ENCODE peak calls at places on chromosome 4, in ten cellular contexts. G is A549, X is tibial nerve, Y is GM12878, I is transverse colon, R is stomach, J is K562, D is sigmoid colon, V is ovary, T is suprapubic skin. L is an unnamed sample.

GRCh38 chr4:122195718-122196117 is 43.6 kb downstream of the BLTP1 start:
- DNase-seq in G (no peak), X (no peak), Y (no peak), I (no peak), R (no peak), J (no peak), D (no peak), V (no peak), T (no peak), L (no peak)

GRCh38 chr4:98399915-98400314 is 138.7 kb downstream of the RAP1GDS1 start:
- DNase-seq in G (no peak), X (no peak), Y (no peak), I (no peak), R (no peak), J (no peak), D (no peak), V (no peak), T (no peak), L (no peak)

GRCh38 chr4:140271553-140271952 is 101.9 kb upstream of the SCOC start:
- DNase-seq in G (no peak), X (no peak), Y (no peak), I (no peak), R (no peak), J (no peak), D (no peak), V (no peak), T (no peak), L (no peak)

GRCh38 chr4:163167333-163167626 is 590 bp upstream of the NAF1 start:
- DNase-seq in G (peak; percentile 34), X (peak; percentile 6), Y (no peak), I (no peak), R (no peak), J (no peak), D (no peak), V (no peak), T (no peak), L (no peak)

GRCh38 chr4:76246025-76246424 is 5.5 kb upstream of the FAM47E start:
- DNase-seq in G (no peak), X (no peak), Y (no peak), I (no peak), R (no peak), J (no peak), D (no peak), V (no peak), T (no peak), L (no peak)

GRCh38 chr4:71773004-71773403 is 10.9 kb downstream of the GC start:
- DNase-seq in G (no peak), X (no peak), Y (no peak), I (no peak), R (no peak), J (no peak), D (no peak), V (no peak), T (no peak), L (no peak)

GRCh38 chr4:24150021-24150420 is 260.2 kb upstream of the PPARGC1A start:
- DNase-seq in G (no peak), X (no peak), Y (no peak), I (no peak), R (no peak), J (no peak), D (no peak), V (no peak), T (no peak), L (no peak)

GRCh38 chr4:111400736-111401135 is 744.5 kb upstream of the FAM241A start:
- DNase-seq in G (no peak), X (peak; percentile 13), Y (no peak), I (no peak), R (no peak), J (no peak), D (no peak), V (no peak), T (no peak), L (no peak)

GRCh38 chr4:140071806-140072205 is 82.2 kb downstream of the MAML3 start:
- DNase-seq in G (no peak), X (peak; percentile 43), Y (peak; percentile 35), I (peak; percentile 33), R (no peak), J (no peak), D (no peak), V (no peak), T (no peak), L (no peak)

GRCh38 chr4:76354517-76355473 is 48.3 kb downstream of the STBD1 start:
- DNase-seq in G (no peak), X (no peak), Y (no peak), I (peak; percentile 11), R (no peak), J (no peak), D (no peak), V (no peak), T (no peak), L (no peak)

GRCh38 chr4:100736651-100737450 is 219.0 kb upstream of the EMCN start:
- DNase-seq in G (peak; percentile 26), X (peak; percentile 15), Y (no peak), I (no peak), R (no peak), J (no peak), D (no peak), V (no peak), T (no peak), L (no peak)

GRCh38 chr4:113064244-113064643 is 14.8 kb downstream of the ANK2 start:
- DNase-seq in G (no peak), X (no peak), Y (no peak), I (no peak), R (no peak), J (no peak), D (no peak), V (no peak), T (no peak), L (no peak)

GRCh38 chr4:56049428-56050212 is 100.9 kb downstream of the CEP135 start:
- DNase-seq in G (peak; percentile 17), X (no peak), Y (no peak), I (peak; percentile 32), R (no peak), J (peak; percentile 16), D (no peak), V (peak; percentile 40), T (no peak), L (peak; percentile 20)

GRCh38 chr4:25448379-25449109 is 71.5 kb downstream of the ANAPC4 start:
- DNase-seq in G (no peak), X (no peak), Y (no peak), I (no peak), R (no peak), J (no peak), D (peak; percentile 60), V (no peak), T (no peak), L (no peak)
- TF ChIP-seq EP300 in G (no peak), X (no peak), Y (no peak), I (no peak), R (no peak), J (no peak), D (no peak), V (no peak), T (no peak), L (no peak)

DNA sequence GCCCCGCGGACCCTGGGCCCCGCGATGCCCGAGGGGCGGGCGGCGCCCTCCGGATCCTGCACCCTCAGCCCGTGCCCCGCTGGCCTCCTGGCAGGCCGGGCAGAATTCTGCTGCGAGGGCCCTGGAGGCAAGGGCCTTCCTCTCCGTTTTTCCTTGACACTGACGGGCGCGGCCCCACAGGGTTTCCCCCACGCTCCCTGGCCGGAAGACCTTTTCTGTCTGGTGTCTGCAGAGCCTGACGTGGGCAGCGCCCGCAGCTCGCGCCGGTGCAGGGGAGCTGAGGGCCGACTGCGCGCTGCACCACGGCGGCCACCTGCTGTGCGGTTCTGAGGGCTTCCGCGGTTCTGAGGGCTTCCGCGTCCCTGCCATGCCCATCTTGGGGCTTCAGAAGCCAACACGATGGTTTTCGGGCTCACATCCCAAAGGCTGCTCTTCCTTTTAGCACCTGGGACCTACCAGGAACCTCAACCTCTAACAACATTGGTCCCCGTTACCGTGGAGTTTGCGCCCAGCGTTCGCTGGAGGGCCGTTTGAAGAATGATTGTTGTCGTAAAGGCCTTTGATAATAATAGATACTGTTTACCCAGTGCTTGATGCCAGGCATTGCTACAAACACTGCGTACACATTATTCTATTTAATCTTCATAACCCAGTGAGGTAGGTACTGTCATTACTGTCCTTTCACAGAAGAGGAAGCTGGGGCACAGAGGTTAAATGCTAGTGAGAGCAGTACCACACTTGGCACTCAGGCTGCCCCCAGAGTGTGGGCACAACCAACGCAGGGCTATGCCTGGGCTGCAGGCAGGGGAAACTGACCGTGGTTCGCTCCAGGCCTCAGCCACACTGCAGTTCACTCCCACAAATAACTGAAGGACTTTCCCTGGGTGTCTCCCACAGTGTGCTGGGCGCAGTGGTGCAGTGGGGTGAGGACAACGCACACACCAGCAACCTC is 823 bp upstream of the ACSL1 start:
- DNase-seq in G (no peak), X (no peak), Y (no peak), I (peak; percentile 50), R (peak; percentile 46), J (peak; percentile 39), D (peak; percentile 73), V (peak; percentile 22), T (peak; percentile 77), L (no peak)
- TF ChIP-seq EP300 in G (no peak), X (no peak), Y (no peak), I (no peak), R (no peak), J (no peak), D (no peak), V (no peak), T (no peak), L (no peak)

GRCh38 chr4:185128272-185129119 is 14.6 kb upstream of the SLC25A4 start:
- DNase-seq in G (peak; percentile 24), X (no peak), Y (no peak), I (peak; percentile 22), R (no peak), J (no peak), D (no peak), V (peak; percentile 71), T (no peak), L (peak; percentile 49)
- TF ChIP-seq EP300 in G (no peak), X (no peak), Y (no peak), I (no peak), R (no peak), J (no peak), D (no peak), V (no peak), T (no peak), L (no peak)

GRCh38 chr4:4228356-4228668 is 1.6 kb upstream of the OTOP1 start:
- DNase-seq in G (no peak), X (no peak), Y (no peak), I (no peak), R (no peak), J (no peak), D (no peak), V (no peak), T (no peak), L (no peak)

GRCh38 chr4:4226606-4227438 is at the start of gene OTOP1:
- DNase-seq in G (no peak), X (no peak), Y (no peak), I (no peak), R (no peak), J (no peak), D (no peak), V (no peak), T (no peak), L (peak; percentile 82)

GRCh38 chr4:4225915-4226605 is 669 bp downstream of the OTOP1 start:
- DNase-seq in G (no peak), X (no peak), Y (no peak), I (no peak), R (no peak), J (no peak), D (no peak), V (no peak), T (no peak), L (peak; percentile 80)

GRCh38 chr4:4233610-4234009 is 6.9 kb upstream of the OTOP1 start:
- DNase-seq in G (no peak), X (no peak), Y (no peak), I (no peak), R (no peak), J (no peak), D (no peak), V (no peak), T (no peak), L (no peak)

GRCh38 chr4:4227510-4228355 is 1.0 kb upstream of the OTOP1 start:
- DNase-seq in G (no peak), X (no peak), Y (no peak), I (no peak), R (no peak), J (no peak), D (no peak), V (no peak), T (no peak), L (peak; percentile 78)
- TF ChIP-seq EP300 in G (no peak), X (no peak), Y (no peak), I (no peak), R (no peak), J (no peak), D (no peak), V (no peak), T (no peak), L (no peak)

L was measured in upper lobe of left lung.